ENCODE peak calls at places on chromosomes 7 and 10, in four cellular contexts. J, C, L and Y are unnamed samples.
A peak's percentile ranks its signal among the peaks of the same experiment; 100 is the strongest.

GRCh38 chr7:100808354-100808875 is 18.9 kb downstream of the EPHB4 start:
- DNase-seq in L (no peak), J (no peak), C (no peak), Y (no peak)

GRCh38 chr7:155729847-155730246 is 82.4 kb downstream of the SHH start:
- DNase-seq in C (no peak), J (no peak), L (no peak), Y (no peak)

GRCh38 chr7:96017877-96018276 is 245.5 kb downstream of the DYNC1I1 start:
- DNase-seq in C (no peak), J (no peak), L (no peak), Y (no peak)

GRCh38 chr7:6590645-6591110 is 857 bp downstream of the INTS15 start:
- DNase-seq in C (no peak), J (peak; percentile 70), L (no peak), Y (peak; percentile 63)

GRCh38 chr7:51949726-51950644 is 633.4 kb upstream of the COBL start:
- DNase-seq in J (peak; percentile 85), C (no peak), L (no peak), Y (peak; percentile 92)

GRCh38 chr7:49773082-49773938 is at the start of gene VWC2:
- DNase-seq in L (no peak), J (peak; percentile 80), C (no peak), Y (peak; percentile 63)

GRCh38 chr7:20176552-20177242 is 40.5 kb downstream of the MACC1 start:
- DNase-seq in L (no peak), J (no peak), C (no peak), Y (no peak)

GRCh38 chr7:34761627-34762026 is 103.6 kb downstream of the NPSR1 start:
- DNase-seq in L (no peak), C (no peak), J (no peak), Y (no peak)

GRCh38 chr7:152520861-152521302 is 85.1 kb upstream of the KMT2C start:
- DNase-seq in L (no peak), J (no peak), C (no peak), Y (no peak)

GRCh38 chr7:127635659-127636285 is 16.2 kb upstream of the SND1 start:
- DNase-seq in C (no peak), L (no peak), J (no peak), Y (no peak)

GRCh38 chr7:35878356-35878755 is 77.5 kb downstream of the SEPTIN7 start:
- DNase-seq in L (no peak), C (no peak), J (no peak), Y (no peak)

GRCh38 chr10:33139191-33139646 is 181.2 kb upstream of the ITGB1 start:
- DNase-seq in J (no peak), C (peak; percentile 74), L (no peak), Y (no peak)

GRCh38 chr10:30456262-30456661 is 22.3 kb downstream of the MAP3K8 start:
- DNase-seq in L (no peak), J (no peak), C (no peak), Y (no peak)

GRCh38 chr7:76003351-76003750 is 9.0 kb upstream of the TMEM120A start:
- DNase-seq in J (no peak), L (no peak), C (no peak), Y (no peak)

GRCh38 chr10:4677296-4678021 is 148.5 kb upstream of the AKR1E2 start:
- DNase-seq in L (no peak), C (no peak), J (no peak), Y (no peak)

GRCh38 chr7:77391230-77391629 is 24.9 kb downstream of the GSAP start:
- DNase-seq in C (no peak), J (no peak), L (no peak), Y (no peak)

GRCh38 chr10:71333154-71333887 is 14.3 kb downstream of the SLC29A3 start:
- DNase-seq in C (no peak), L (no peak), J (no peak), Y (no peak)

GRCh38 chr10:120689766-120690539 is 161.2 kb upstream of the WDR11 start:
- DNase-seq in C (no peak), J (no peak), L (no peak), Y (no peak)

GRCh38 chr10:121974535-121975294 is at the start of gene NSMCE4A:
- DNase-seq in L (peak; percentile 57), J (peak; percentile 92), C (peak; percentile 44), Y (peak; percentile 91)

GRCh38 chr7:143321734-143322133 is 5.8 kb downstream of the CLCN1 start:
- DNase-seq in L (no peak), C (no peak), J (no peak), Y (no peak)

GRCh38 chr7:99193527-99194214 is 14.2 kb downstream of the KPNA7 start:
- DNase-seq in C (no peak), L (no peak), J (no peak), Y (no peak)